ENCODE peak calls at places on chromosome 11, in seven cellular contexts. P is spleen, G is HFFc6, Y is coronary artery, M is cardiac fibroblast, T is HFF-Myc, J is brain microvascular endothelial cell. H is an unnamed sample.

GRCh38 chr11:29214833-29215232 is 802.0 kb downstream of the KCNA4 start:
- DNase-seq in P (no peak), G (peak; percentile 13), Y (no peak), M (peak; percentile 53), T (no peak), J (no peak), H (no peak)

GRCh38 chr11:110972640-110973039 is 260.4 kb upstream of the ARHGAP20 start:
- DNase-seq in P (no peak), G (peak; percentile 71), Y (no peak), M (peak; percentile 92), T (peak; percentile 11), J (peak; percentile 75), H (no peak)

GRCh38 chr11:70549796-70550195 is 151.5 kb downstream of the CTTN start:
- DNase-seq in P (peak; percentile 61), G (no peak), Y (no peak), M (no peak), T (no peak), J (no peak), H (no peak)

GRCh38 chr11:86456075-86456939 is 81.6 kb downstream of the CCDC81 start:
- DNase-seq in P (peak; percentile 87), G (peak; percentile 72), Y (no peak), M (peak; percentile 91), T (peak; percentile 69), J (peak; percentile 89), H (peak; percentile 84)

GRCh38 chr11:110077866-110078325 is 15.3 kb upstream of the ZC3H12C start:
- DNase-seq in P (no peak), G (peak; percentile 75), Y (no peak), M (peak; percentile 87), T (no peak), J (peak; percentile 79), H (no peak)

GRCh38 chr11:76777922-76778321 is 5.2 kb upstream of the TSKU start:
- DNase-seq in P (peak; percentile 1), G (no peak), Y (no peak), M (no peak), T (no peak), J (no peak), H (no peak)

GRCh38 chr11:70184396-70184795 is 18.7 kb upstream of the FADD start:
- DNase-seq in P (no peak), G (no peak), Y (no peak), M (no peak), T (no peak), J (no peak), H (no peak)

GRCh38 chr11:119550330-119550729 is 127.4 kb upstream of the THY1 start:
- DNase-seq in P (no peak), G (no peak), Y (no peak), M (no peak), T (no peak), J (no peak), H (no peak)

GRCh38 chr11:35583843-35584242 is 34.4 kb upstream of the FJX1 start:
- DNase-seq in P (no peak), G (peak; percentile 25), Y (no peak), M (peak; percentile 44), T (no peak), J (no peak), H (no peak)

GRCh38 chr11:76910620-76911414 is 50.1 kb downstream of the ACER3 start:
- DNase-seq in P (no peak), G (no peak), Y (no peak), M (peak; percentile 56), T (no peak), J (no peak), H (no peak)

GRCh38 chr11:68142028-68142412 is 20.8 kb upstream of the CHKA start:
- DNase-seq in P (no peak), G (no peak), Y (no peak), M (no peak), T (no peak), J (no peak), H (no peak)

DNA sequence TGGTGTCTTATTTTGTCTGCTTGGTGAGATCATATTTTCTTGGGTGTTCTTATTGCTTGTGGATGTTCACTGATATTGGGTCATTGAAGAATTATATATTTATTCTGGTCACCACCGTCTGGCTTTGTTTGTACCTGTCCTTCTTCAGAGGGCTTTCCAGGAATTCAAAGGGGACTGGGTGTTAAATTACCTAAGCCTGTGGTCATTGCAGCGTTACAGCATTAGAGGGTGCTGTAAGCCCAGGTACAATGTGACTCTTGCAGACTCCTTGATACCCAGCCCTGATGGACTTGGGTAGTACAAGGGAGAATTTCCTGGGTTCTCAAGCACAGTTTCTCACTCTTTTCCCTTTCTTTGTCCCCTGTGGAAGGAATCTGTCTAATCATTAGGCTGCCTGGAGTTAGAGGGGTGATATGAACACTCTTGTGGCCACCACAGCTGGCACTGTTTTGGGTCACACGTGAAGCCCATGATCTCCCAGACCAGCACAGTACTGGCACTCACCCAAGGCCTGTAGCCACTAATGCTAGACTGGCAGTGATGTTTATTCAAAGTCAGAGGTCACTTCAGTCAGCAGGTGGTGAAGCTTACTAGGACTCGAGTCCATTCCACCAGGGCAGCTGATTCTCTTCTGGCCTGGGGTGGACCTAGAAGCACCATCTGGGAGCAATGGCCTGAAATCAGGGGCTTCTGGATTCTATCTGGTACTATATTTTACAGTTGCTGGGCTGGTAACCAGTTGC is 56.1 kb upstream of the NARS2 start:
- DNase-seq in P (no peak), G (no peak), Y (no peak), M (no peak), T (no peak), J (no peak), H (no peak)
- TF ChIP-seq CTCF in P (no peak), G (peak; percentile 21), Y (no peak), M (no peak), T (peak; percentile 31), J (peak; percentile 36), H (no peak)

DNA sequence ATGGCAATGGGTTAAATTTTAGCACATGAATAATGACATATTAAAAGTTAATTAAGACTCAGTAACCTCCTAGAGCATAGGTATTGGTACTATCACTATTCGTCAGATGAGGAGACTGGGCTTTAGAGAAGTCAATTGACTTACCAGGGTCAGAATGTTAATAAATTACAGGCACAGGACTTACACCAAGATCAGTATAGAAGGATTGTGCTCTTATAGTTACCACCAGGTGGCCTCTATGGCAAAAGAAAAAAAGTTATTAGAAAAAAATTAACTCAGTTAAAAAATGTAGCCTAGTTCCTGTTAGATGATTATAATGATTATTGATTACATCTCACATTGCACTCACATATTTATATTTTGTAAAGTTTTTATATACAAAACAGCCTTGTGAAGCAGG is 1163.7 kb downstream of the FAM181B start:
- DNase-seq in P (no peak), G (no peak), Y (no peak), M (no peak), T (no peak), J (no peak), H (no peak)
- TF ChIP-seq CTCF in P (no peak), G (no peak), Y (no peak), M (no peak), T (no peak), J (no peak), H (peak; percentile 50)

DNA sequence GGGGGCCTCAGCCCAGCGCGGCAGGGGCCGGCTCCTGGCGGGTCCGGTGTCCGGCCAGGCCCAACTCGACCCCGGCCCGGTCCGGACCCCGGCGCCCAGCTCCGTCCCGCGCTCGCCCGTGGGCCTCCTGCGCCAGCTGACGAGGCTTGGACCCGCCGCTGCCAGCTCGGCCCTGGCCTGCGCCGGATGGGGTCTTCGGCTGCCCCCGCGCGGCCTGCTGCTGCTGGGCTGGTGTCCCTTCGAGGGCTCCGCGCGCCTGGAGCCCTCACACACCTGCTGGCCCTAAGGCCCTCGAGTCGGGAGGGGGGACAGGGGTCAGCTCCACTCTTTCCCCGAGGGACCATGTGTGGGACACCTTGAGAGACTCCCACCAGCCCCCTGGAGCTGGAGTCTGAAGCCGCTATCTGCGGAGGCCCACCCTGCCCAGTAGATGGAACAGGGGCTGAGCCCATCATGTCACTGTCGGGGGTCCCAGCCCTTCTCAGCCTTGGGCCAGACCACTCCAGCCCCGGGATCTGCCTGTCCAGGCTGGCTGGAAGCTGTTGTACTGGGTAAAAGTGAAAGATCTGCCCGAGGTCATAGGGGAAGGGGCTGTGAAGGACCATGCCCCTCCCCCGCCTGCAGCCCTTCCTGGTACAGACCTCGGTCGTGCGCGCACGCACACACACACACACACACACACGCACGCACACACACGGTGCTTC is 768 bp upstream of the CDKN1C start:
- DNase-seq in P (peak; percentile 91), G (no peak), Y (no peak), M (no peak), T (no peak), J (no peak), H (no peak)
- TF ChIP-seq CTCF in P (no peak), G (peak; percentile 37), Y (no peak), M (peak; percentile 2), T (peak; percentile 5), J (peak; percentile 36), H (peak; percentile 46)

DNA sequence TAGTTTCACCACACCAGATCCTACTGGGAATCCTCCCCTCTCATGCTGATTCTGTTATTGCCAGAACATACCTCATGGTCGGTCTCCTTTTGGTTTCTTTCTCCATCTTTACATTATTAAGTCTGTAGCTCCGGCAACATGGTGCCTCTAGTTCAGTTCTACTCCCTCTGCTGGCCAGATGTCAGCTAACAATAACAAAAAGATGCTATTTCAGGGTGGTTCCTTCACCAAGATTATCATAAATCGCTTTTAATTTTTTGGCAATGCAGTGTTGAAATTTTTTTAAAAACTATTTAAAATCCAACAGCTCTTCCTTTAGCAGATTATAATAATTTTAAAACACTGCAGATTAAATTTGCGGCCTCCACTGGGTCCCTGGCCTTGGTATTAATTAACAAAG is 492.8 kb upstream of the KIRREL3 start:
- DNase-seq in P (no peak), G (peak; percentile 13), Y (no peak), M (peak; percentile 25), T (peak; percentile 5), J (peak; percentile 3), H (no peak)
- TF ChIP-seq CTCF in P (no peak), G (peak; percentile 76), Y (no peak), M (peak; percentile 35), T (peak; percentile 47), J (peak; percentile 62), H (peak; percentile 80)